ENCODE peak calls at places on chromosome 18, in five cellular contexts. K, C, H, M and Q are unnamed samples.

GRCh38 chr18:36378194-36378593 is 80.7 kb downstream of the FHOD3 start:
- DNase-seq in K (no peak), C (no peak), H (no peak), M (no peak), Q (no peak)

GRCh38 chr18:49241852-49242251 is 218.6 kb downstream of the DYM start:
- DNase-seq in K (no peak), C (no peak), H (no peak), M (no peak), Q (peak)

GRCh38 chr18:43710135-43710534 is 432.8 kb upstream of the SYT4 start:
- DNase-seq in K (no peak), C (no peak), H (no peak), M (no peak), Q (no peak)

GRCh38 chr18:400466-400865 is 100.0 kb downstream of the COLEC12 start:
- DNase-seq in K (no peak), C (no peak), H (no peak), M (no peak), Q (no peak)

GRCh38 chr18:26655614-26656400 is 107.5 kb upstream of the KCTD1 start:
- DNase-seq in K (peak), C (peak), H (peak), M (no peak), Q (peak)

GRCh38 chr18:57951999-57952774 is 91.8 kb upstream of the NEDD4L start:
- DNase-seq in K (no peak), C (no peak), H (no peak), M (no peak), Q (no peak)

GRCh38 chr18:22846088-22846683 is 86.9 kb upstream of the RBBP8 start:
- DNase-seq in K (peak), C (no peak), H (peak), M (no peak), Q (no peak)

GRCh38 chr18:57915241-57915640 is 112.1 kb upstream of the ATP8B1 start:
- DNase-seq in K (no peak), C (no peak), H (no peak), M (no peak), Q (no peak)

GRCh38 chr18:22348521-22349316 is 69.0 kb downstream of the CTAGE1 start:
- DNase-seq in K (no peak), C (peak), H (peak), M (no peak), Q (peak)

GRCh38 chr18:13216732-13217465 is 1.7 kb upstream of the LDLRAD4 start:
- DNase-seq in K (no peak), C (peak), H (peak), M (no peak), Q (no peak)
- TF ChIP-seq CTCF in K (peak), C (peak), H (peak), M (no peak), Q (no peak)

GRCh38 chr18:8828798-8829197 is 123.4 kb downstream of the MTCL1 start:
- DNase-seq in K (no peak), C (no peak), H (no peak), M (no peak), Q (no peak)
- H3K4me3 ChIP-seq in K (no peak), C (no peak), H (no peak), M (no peak), Q (no peak)

GRCh38 chr18:11565716-11566115 is 43.7 kb upstream of the SLC35G4 start:
- DNase-seq in K (no peak), C (no peak), H (no peak), M (no peak), Q (no peak)
- H3K27ac ChIP-seq in K (no peak), C (no peak), H (no peak), M (no peak), Q (no peak)

GRCh38 chr18:4762399-4762798 is 307.3 kb upstream of the DLGAP1 start:
- DNase-seq in K (no peak), C (no peak), H (no peak), M (no peak), Q (no peak)

DNA sequence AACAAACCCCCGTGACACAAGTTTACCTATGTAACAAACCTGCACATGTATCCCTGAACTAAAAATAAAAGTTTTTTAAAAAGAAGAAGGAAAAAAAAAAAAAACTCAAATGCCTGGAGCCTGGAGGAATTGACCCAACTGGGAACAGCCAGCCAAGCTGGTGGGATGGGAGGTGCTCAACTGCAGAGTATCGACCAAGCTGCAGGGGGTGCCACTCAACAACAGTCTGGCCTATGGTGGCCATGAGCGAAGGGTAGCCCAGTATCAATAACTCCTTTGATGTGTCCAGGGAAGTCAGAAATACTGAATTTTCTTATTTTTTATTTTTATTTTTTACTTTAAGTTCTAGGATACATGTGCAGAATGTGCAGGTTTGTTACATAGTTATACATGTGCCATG is 310.3 kb upstream of the DLGAP1 start:
- DNase-seq in K (no peak), C (no peak), H (no peak), M (no peak), Q (no peak)
- TF ChIP-seq CTCF in K (no peak), C (no peak), H (no peak), M (no peak), Q (no peak)

GRCh38 chr18:77014538-77014937 is 118.0 kb downstream of the MBP start:
- DNase-seq in K (no peak), C (no peak), H (no peak), M (no peak), Q (no peak)
- H3K4me3 ChIP-seq in K (no peak), C (no peak), H (no peak), M (no peak), Q (no peak)